ENCODE peak calls at places on chromosome 15, in six cellular contexts. P is HFF-Myc; B is left ventricle myocardium inferior; A is AG09309; M is activated CD8-positive, alpha-beta T cell treated with anti-CD3 and anti-CD28 coated beads for 36 hours; Q is heart left ventricle. S is an unnamed sample.

GRCh38 chr15:22257668-22258401 is 177.5 kb downstream of the OR4M2 start:
- DNase-seq in P (no peak), B (no peak), A (no peak), M (no peak), Q (no peak), S (no peak)

GRCh38 chr15:96294766-96295165 is 35.7 kb upstream of the NR2F2 start:
- DNase-seq in P (no peak), B (no peak), A (no peak), M (no peak), Q (no peak), S (no peak)

GRCh38 chr15:75620776-75621536 is 4.6 kb downstream of the SNUPN start:
- DNase-seq in P (peak), B (peak), A (peak), M (peak), Q (peak), S (peak)

GRCh38 chr15:85878866-85879265 is 84.1 kb upstream of the KLHL25 start:
- DNase-seq in P (no peak), B (no peak), A (no peak), M (no peak), Q (no peak), S (no peak)

GRCh38 chr15:57909388-57909787 is 156.1 kb downstream of the ALDH1A2 start:
- DNase-seq in P (no peak), B (no peak), A (no peak), M (no peak), Q (no peak), S (no peak)

GRCh38 chr15:101710806-101711205 is 13.5 kb downstream of the TARS3 start:
- DNase-seq in P (peak), B (no peak), A (no peak), M (no peak), Q (no peak), S (peak)

GRCh38 chr15:101432982-101433381 is 56.5 kb downstream of the PCSK6 start:
- DNase-seq in P (no peak), B (no peak), A (no peak), M (no peak), Q (no peak), S (no peak)

GRCh38 chr15:71916834-71917233 is 106.5 kb downstream of the NR2E3 start:
- DNase-seq in P (no peak), B (no peak), A (no peak), M (no peak), Q (no peak), S (no peak)

GRCh38 chr15:72420580-72420979 is 22.5 kb downstream of the TMEM202 start:
- DNase-seq in P (no peak), B (no peak), A (no peak), M (no peak), Q (no peak), S (no peak)

GRCh38 chr15:55802600-55803376 is 59.8 kb upstream of the PRTG start:
- DNase-seq in P (no peak), B (no peak), A (no peak), M (no peak), Q (no peak), S (no peak)

GRCh38 chr15:71559098-71559497 is 251.3 kb upstream of the NR2E3 start:
- DNase-seq in P (peak), B (no peak), A (peak), M (no peak), Q (no peak), S (peak)

GRCh38 chr15:43518073-43518761 is 809 bp downstream of the MAP1A start:
- DNase-seq in P (no peak), B (no peak), A (no peak), M (peak), Q (peak), S (peak)

GRCh38 chr15:62958528-62958927 is 84.0 kb upstream of the TPM1 start:
- DNase-seq in P (no peak), B (peak), A (no peak), M (no peak), Q (peak), S (no peak)

GRCh38 chr15:92092391-92092790 is 238.9 kb downstream of the SLCO3A1 start:
- DNase-seq in P (no peak), B (no peak), A (no peak), M (no peak), Q (no peak), S (no peak)

GRCh38 chr15:34813446-34814190 is 18.3 kb upstream of the ACTC1 start:
- DNase-seq in P (no peak), B (no peak), A (no peak), M (no peak), Q (no peak), S (no peak)

GRCh38 chr15:80764535-80764934 is 14.6 kb upstream of the CEMIP start:
- DNase-seq in P (no peak), B (no peak), A (no peak), M (no peak), Q (no peak), S (no peak)

GRCh38 chr15:72130272-72130671 is 12.1 kb downstream of the SENP8 start:
- DNase-seq in P (no peak), B (no peak), A (no peak), M (no peak), Q (no peak), S (no peak)

GRCh38 chr15:46467041-46467440 is 832.2 kb downstream of the SQOR start:
- DNase-seq in P (no peak), B (no peak), A (no peak), M (no peak), Q (no peak), S (no peak)

GRCh38 chr15:57495037-57495436 is 96.7 kb upstream of the MYZAP start:
- DNase-seq in P (no peak), B (no peak), A (no peak), M (no peak), Q (no peak), S (no peak)

GRCh38 chr15:58880320-58880719 is 53.2 kb downstream of the SLTM start:
- DNase-seq in P (no peak), B (no peak), A (no peak), M (no peak), Q (no peak), S (no peak)

GRCh38 chr15:67887776-67888175 is 47.9 kb upstream of the RNU6-1 start:
- DNase-seq in P (no peak), B (no peak), A (no peak), M (no peak), Q (no peak), S (no peak)

GRCh38 chr15:69193948-69194827 is 33.8 kb downstream of the GLCE start:
- DNase-seq in P (peak), B (no peak), A (peak), M (no peak), Q (no peak), S (peak)

GRCh38 chr15:27694506-27695077 is 404.5 kb downstream of the OCA2 start:
- DNase-seq in P (no peak), B (no peak), A (no peak), M (no peak), Q (no peak), S (no peak)

GRCh38 chr15:53511175-53511574 is 248.3 kb downstream of the WDR72 start:
- DNase-seq in P (no peak), B (no peak), A (no peak), M (no peak), Q (no peak), S (no peak)

GRCh38 chr15:43376017-43376705 is 5.3 kb downstream of the TUBGCP4 start:
- DNase-seq in P (no peak), B (no peak), A (no peak), M (peak), Q (no peak), S (no peak)

GRCh38 chr15:66103293-66103590 is 150.3 kb downstream of the MEGF11 start:
- DNase-seq in P (no peak), B (no peak), A (no peak), M (no peak), Q (no peak), S (no peak)

GRCh38 chr15:66099950-66100671 is 153.4 kb downstream of the MEGF11 start:
- DNase-seq in P (no peak), B (no peak), A (no peak), M (no peak), Q (no peak), S (no peak)

GRCh38 chr15:66101715-66102395 is 151.7 kb downstream of the MEGF11 start:
- DNase-seq in P (no peak), B (no peak), A (no peak), M (no peak), Q (no peak), S (no peak)

GRCh38 chr15:66102563-66103292 is 150.8 kb downstream of the MEGF11 start:
- DNase-seq in P (no peak), B (no peak), A (no peak), M (no peak), Q (no peak), S (no peak)

DNA sequence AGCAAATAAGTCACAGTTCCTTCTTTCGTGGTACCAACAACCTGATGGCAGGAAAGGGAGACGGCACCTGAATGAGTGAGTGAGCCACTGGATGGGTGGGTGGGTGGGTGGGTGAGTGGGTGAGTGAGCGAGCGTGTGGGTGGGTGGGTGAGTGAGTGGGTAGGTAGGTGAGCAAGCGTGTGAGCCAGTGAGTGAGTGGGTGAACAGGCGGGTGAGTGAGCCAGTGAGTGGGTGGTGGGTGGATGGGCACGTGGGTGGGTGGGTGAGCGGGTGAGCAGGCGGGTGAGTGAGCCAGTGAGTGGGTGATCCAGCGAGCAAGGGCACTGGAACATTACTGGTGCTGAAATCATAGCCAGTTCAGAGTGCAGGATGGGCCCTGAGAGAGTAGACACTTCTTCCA is 152.8 kb downstream of the MEGF11 start:
- DNase-seq in P (no peak), B (no peak), A (no peak), M (no peak), Q (no peak), S (no peak)
- TF ChIP-seq CTCF in P (no peak), B (no peak), A (no peak), M (no peak), Q (no peak), S (no peak)

DNA sequence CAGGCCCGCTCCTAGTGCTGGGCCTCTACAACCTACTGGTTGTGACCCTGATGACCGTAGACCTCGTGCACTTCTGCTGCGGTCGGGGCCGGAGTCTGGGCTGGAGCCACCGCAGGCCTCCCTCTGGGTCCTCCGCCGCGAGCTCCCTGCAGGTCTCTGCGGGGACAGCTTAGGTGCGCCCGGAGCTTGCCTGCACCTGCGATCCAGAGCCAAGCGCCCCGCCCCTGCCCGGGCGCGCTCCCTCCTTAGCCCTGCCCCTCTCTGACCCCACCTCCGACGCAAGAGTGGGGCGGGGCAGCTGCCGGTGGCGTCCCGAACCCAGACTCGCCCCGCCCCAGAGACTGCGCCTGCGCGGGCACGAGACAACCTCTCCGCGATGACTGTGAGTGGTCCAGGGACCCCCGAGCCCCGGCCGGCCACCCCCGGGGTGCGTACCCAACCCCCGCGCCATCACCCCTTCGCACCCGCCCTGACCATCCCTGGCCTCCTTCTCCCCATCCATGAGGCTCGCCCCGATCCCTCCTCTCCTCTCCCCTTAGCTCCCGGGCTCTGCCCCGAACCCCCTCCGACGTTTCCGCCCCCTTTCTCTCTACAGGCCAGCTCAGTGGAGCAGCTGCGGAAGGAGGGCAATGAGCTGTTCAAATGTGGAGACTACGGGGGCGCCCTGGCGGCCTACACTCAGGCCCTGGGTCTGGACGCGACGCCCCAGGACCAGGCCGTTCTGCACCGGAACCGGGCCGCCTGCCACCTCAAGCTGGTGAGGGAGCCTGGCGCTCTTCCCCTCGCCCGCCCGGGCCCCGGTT is at the start of gene UNC45A:
- DNase-seq in P (peak), B (peak), A (no peak), M (peak), Q (peak), S (no peak)
- TF ChIP-seq CTCF in P (no peak), B (no peak), A (peak), M (no peak), Q (no peak), S (no peak)

DNA sequence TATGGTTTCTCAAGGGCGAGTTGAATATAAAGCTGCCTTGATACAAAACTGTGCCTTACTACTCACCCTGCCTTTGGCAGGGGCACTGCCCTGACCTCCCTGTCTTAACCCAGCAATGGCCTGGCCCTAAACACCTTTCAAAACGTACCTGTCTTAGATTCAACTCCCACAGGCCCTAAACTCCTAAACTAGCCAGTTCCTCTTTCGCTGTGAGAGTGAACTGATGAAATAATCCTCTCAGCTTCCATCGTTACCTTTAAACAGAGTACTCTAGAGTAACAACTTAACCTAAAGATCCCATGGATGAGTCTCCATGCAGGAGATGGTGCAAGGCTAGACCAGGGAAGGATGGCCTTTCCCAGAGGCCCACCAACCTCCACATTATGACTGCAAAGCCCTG is 133.0 kb upstream of the THBS1 start:
- DNase-seq in P (no peak), B (no peak), A (no peak), M (no peak), Q (no peak), S (no peak)
- TF ChIP-seq CTCF in P (no peak), B (no peak), A (no peak), M (no peak), Q (no peak), S (no peak)

DNA sequence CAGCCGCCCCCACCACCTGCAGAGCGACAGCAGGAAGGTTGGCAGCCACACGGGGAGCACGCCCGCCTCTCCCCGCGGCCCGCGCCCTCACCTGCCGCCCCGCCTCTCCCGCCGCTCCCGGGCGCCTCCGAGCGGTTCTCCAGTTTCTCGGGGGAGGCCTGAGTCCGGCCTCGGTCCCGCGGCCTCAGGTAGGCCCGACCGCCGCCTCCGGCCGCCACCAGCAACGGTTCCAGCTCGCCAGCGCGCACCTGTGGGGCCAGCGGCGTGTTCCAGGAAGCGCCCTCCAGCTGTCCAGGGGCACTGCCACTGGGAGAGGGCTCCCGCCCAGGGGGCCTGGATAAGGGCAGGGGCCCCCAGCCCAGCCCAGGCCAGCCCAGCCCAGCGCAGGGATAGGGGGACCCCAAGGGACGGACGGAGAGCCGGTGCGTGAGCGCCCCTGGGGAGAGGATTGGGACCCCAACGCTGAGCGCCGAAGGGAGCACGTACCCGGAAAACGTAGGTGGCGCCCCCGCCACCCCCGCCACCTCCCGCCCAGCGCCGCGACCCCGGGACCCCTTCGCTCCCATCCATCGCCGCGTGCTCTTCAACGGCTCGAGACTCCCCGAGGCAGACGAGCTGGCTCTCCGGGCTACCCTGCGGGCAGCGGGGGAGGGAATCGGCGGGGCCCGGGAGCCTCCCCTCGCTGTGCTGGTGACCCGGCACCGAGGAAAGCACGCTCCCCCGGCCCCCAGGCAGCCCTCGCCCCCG is 2.1 kb downstream of the LTK start:
- DNase-seq in P (no peak), B (no peak), A (no peak), M (no peak), Q (no peak), S (no peak)
- TF ChIP-seq CTCF in P (no peak), B (no peak), A (no peak), M (no peak), Q (no peak), S (no peak)

GRCh38 chr15:88377509-88377908 is 89.7 kb downstream of the MRPL46 start:
- DNase-seq in P (no peak), B (no peak), A (no peak), M (no peak), Q (no peak), S (no peak)
- TF ChIP-seq CTCF in P (no peak), B (no peak), A (no peak), M (no peak), Q (no peak), S (no peak)

DNA sequence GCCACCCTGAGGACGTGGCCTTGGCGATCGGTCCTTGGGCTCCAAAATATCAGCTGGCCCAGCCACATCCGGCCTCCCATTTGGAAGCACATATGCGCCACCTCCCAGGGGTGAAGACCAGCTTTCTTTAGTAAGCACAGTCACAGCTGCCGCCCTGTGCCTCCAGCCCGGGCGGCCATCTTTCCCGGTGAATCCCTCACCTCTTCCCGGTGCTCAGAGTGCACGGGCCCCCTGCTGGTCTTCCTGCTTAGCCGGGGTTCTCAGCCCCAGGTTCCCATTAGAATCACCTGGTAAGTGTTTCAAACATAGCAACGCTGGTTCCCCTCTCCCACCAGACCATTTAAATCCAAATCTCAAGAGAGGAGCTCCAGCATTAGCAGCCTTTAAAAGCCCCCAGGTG is 232.2 kb downstream of the VPS13C start:
- DNase-seq in P (no peak), B (no peak), A (no peak), M (no peak), Q (no peak), S (no peak)
- TF ChIP-seq CTCF in P (peak), B (no peak), A (peak), M (no peak), Q (no peak), S (no peak)

GRCh38 chr15:99343836-99344551 is 92.7 kb downstream of the LRRC28 start:
- DNase-seq in P (no peak), B (peak), A (no peak), M (peak), Q (peak), S (no peak)
- TF ChIP-seq CTCF in P (peak), B (peak), A (no peak), M (peak), Q (peak), S (peak)

S was measured in astrocyte of the cerebellum.